ENCODE peak calls at places on chromosomes 1 and 21, in eight cellular contexts. I, N, Z, R, O, Q, A and Y are unnamed samples.

GRCh38 chr1:83508485-83509151 is 490.3 kb downstream of the TTLL7 start:
- DNase-seq in A (no peak), N (no peak), O (peak), Q (no peak), Z (no peak), I (no peak), R (peak), Y (no peak)

GRCh38 chr1:1943834-1944570 is 24.9 kb upstream of the TMEM52 start:
- DNase-seq in A (no peak), Q (peak), I (peak), R (peak), Z (peak), N (peak), O (peak), Y (peak)

GRCh38 chr1:25810341-25811299 is 9.1 kb upstream of the MTFR1L start:
- DNase-seq in A (peak), Q (no peak), R (peak), O (peak), N (peak), I (peak), Z (peak), Y (peak)

GRCh38 chr21:17196619-17197018 is 316.2 kb upstream of the CXADR start:
- DNase-seq in Q (no peak), O (no peak), I (no peak), A (no peak), Z (no peak), N (no peak), R (no peak), Y (no peak)

GRCh38 chr1:53311104-53311908 is 16.6 kb downstream of the LRP8 start:
- DNase-seq in A (no peak), O (no peak), Z (no peak), R (no peak), N (no peak), I (no peak), Q (no peak), Y (no peak)

GRCh38 chr21:44370027-44370735 is 16.8 kb downstream of the TRPM2 start:
- DNase-seq in I (peak), Q (no peak), Z (peak), R (peak), A (no peak), N (no peak), O (no peak), Y (peak)

GRCh38 chr1:220182081-220182480 is 88.1 kb downstream of the IARS2 start:
- DNase-seq in A (no peak), R (peak), Q (no peak), I (no peak), Z (no peak), N (no peak), O (no peak), Y (no peak)

GRCh38 chr1:40620150-40620549 is 45.3 kb downstream of the RIMS3 start:
- DNase-seq in Q (no peak), O (no peak), N (no peak), Z (no peak), I (no peak), R (no peak), A (no peak), Y (no peak)

GRCh38 chr21:15521644-15522001 is 208.2 kb upstream of the USP25 start:
- DNase-seq in Q (no peak), I (no peak), R (no peak), O (no peak), A (no peak), N (no peak), Z (no peak), Y (peak)

GRCh38 chr1:201405484-201405831 is 6.3 kb upstream of the LAD1 start:
- DNase-seq in A (no peak), Z (peak), Q (no peak), N (no peak), I (no peak), O (no peak), R (no peak), Y (no peak)

GRCh38 chr1:32178380-32179192 is 889 bp upstream of the TXLNA start:
- DNase-seq in I (no peak), A (no peak), Z (no peak), R (no peak), N (no peak), Q (no peak), O (no peak), Y (no peak)

GRCh38 chr21:29296452-29296851 is 2.3 kb upstream of the BACH1 start:
- DNase-seq in Z (no peak), O (no peak), N (no peak), A (no peak), R (no peak), Q (no peak), I (no peak), Y (no peak)

GRCh38 chr1:3021801-3022401 is 634 bp downstream of the ACTRT2 start:
- DNase-seq in Q (no peak), Z (peak), A (no peak), I (no peak), O (no peak), N (no peak), R (no peak), Y (no peak)

GRCh38 chr1:26733982-26734381 is 38.2 kb downstream of the ARID1A start:
- DNase-seq in Z (no peak), I (no peak), Q (no peak), R (peak), O (peak), A (no peak), N (no peak), Y (peak)

GRCh38 chr1:3596663-3597598 is 14.4 kb downstream of the MEGF6 start:
- DNase-seq in Q (no peak), R (no peak), O (no peak), Z (no peak), I (no peak), N (no peak), A (no peak), Y (no peak)

GRCh38 chr1:172821609-172822274 is 162.8 kb downstream of the FASLG start:
- DNase-seq in Q (no peak), O (no peak), A (no peak), I (no peak), R (peak), Z (no peak), N (no peak), Y (peak)

GRCh38 chr1:32241011-32241763 is 5.8 kb upstream of the FAM167B start:
- DNase-seq in I (peak), R (peak), O (peak), A (peak), N (peak), Q (no peak), Z (peak), Y (no peak)

GRCh38 chr1:39047374-39048229 is 21.5 kb downstream of the NDUFS5 start:
- DNase-seq in O (no peak), A (no peak), Z (no peak), I (peak), Q (no peak), N (peak), R (peak), Y (peak)

GRCh38 chr1:156160744-156161181 is 7.4 kb downstream of the SEMA4A start:
- DNase-seq in R (peak), N (peak), O (peak), Q (no peak), I (peak), A (peak), Z (peak), Y (peak)

GRCh38 chr1:22665752-22666151 is 12.7 kb downstream of the C1QB start:
- DNase-seq in Z (no peak), A (no peak), R (peak), I (no peak), Q (peak), O (peak), N (no peak), Y (peak)

GRCh38 chr1:160032165-160032827 is 506 bp upstream of the PIGM start:
- DNase-seq in Q (no peak), A (no peak), R (no peak), O (peak), I (no peak), Z (no peak), N (no peak), Y (peak)

GRCh38 chr1:224524679-224525078 is 90.1 kb upstream of the WDR26 start:
- DNase-seq in I (no peak), N (no peak), A (no peak), Z (no peak), O (no peak), Q (no peak), R (peak), Y (peak)

GRCh38 chr1:224520808-224521207 is 86.2 kb upstream of the WDR26 start:
- DNase-seq in Q (no peak), A (no peak), O (no peak), N (no peak), I (no peak), Z (no peak), R (no peak), Y (no peak)

GRCh38 chr1:224523676-224524075 is 89.1 kb upstream of the WDR26 start:
- DNase-seq in O (no peak), Q (no peak), I (no peak), Z (no peak), A (no peak), R (no peak), N (no peak), Y (no peak)

GRCh38 chr1:224519874-224520273 is 85.3 kb upstream of the WDR26 start:
- DNase-seq in Q (no peak), O (no peak), N (no peak), I (no peak), A (no peak), R (no peak), Z (no peak), Y (no peak)

GRCh38 chr1:224521904-224522734 is 87.5 kb upstream of the WDR26 start:
- DNase-seq in A (no peak), Z (no peak), N (no peak), I (no peak), O (no peak), Q (no peak), R (no peak), Y (peak)
- TF ChIP-seq CTCF in A (no peak), Z (no peak), N (no peak), I (no peak), O (no peak), Q (peak), R (peak), Y (peak)

GRCh38 chr1:10980094-10980577 is 32.3 kb upstream of the TARDBP start:
- DNase-seq in R (peak), Q (no peak), Z (peak), I (peak), O (no peak), A (peak), N (peak), Y (peak)
- TF ChIP-seq CTCF in R (peak), Q (peak), Z (peak), I (no peak), O (no peak), A (no peak), N (no peak), Y (peak)

GRCh38 chr1:224090116-224090515 is 23.8 kb upstream of the FBXO28 start:
- DNase-seq in Z (no peak), I (no peak), R (peak), A (no peak), Q (no peak), O (no peak), N (no peak), Y (no peak)
- TF ChIP-seq CTCF in Z (no peak), I (no peak), R (no peak), A (no peak), Q (no peak), O (no peak), N (no peak), Y (no peak)

DNA sequence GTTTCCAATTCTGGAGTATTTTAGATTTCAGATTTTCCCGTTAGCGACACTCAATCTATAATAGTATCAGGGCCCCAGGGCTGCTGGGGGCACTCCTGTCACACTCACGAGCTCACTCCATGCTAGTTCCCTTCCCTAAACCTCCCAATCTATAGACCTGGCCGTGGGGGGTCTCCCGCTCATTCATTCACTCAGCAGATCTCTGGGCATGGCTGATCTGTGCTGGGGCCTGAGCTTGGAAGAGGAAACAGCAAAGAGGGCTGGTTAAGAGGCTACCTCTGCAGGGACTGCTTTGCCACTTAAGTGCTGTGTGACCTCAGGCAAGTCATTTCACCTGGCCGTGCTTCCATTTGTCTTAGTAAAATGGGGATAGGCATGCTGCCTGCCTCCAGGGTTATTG is 46.8 kb upstream of the LAPTM5 start:
- DNase-seq in Q (no peak), Z (peak), N (no peak), R (no peak), O (no peak), A (no peak), I (no peak), Y (no peak)
- TF ChIP-seq CTCF in Q (no peak), Z (no peak), N (no peak), R (no peak), O (no peak), A (no peak), I (no peak), Y (no peak)

GRCh38 chr1:20785907-20786309 is 1.2 kb downstream of the HP1BP3 start:
- DNase-seq in A (no peak), Z (no peak), R (no peak), I (no peak), N (no peak), O (no peak), Q (no peak), Y (no peak)

GRCh38 chr1:20787775-20788488 is 825 bp upstream of the HP1BP3 start:
- DNase-seq in I (no peak), Q (no peak), A (no peak), O (peak), Z (no peak), R (peak), N (no peak), Y (peak)

GRCh38 chr1:20788489-20788795 is 1.3 kb upstream of the HP1BP3 start:
- DNase-seq in N (no peak), O (no peak), Z (no peak), Q (no peak), A (no peak), R (no peak), I (no peak), Y (no peak)

GRCh38 chr1:20787100-20787774 is at the start of gene HP1BP3:
- DNase-seq in Z (peak), Q (no peak), N (peak), I (peak), A (peak), R (peak), O (peak), Y (peak)

DNA sequence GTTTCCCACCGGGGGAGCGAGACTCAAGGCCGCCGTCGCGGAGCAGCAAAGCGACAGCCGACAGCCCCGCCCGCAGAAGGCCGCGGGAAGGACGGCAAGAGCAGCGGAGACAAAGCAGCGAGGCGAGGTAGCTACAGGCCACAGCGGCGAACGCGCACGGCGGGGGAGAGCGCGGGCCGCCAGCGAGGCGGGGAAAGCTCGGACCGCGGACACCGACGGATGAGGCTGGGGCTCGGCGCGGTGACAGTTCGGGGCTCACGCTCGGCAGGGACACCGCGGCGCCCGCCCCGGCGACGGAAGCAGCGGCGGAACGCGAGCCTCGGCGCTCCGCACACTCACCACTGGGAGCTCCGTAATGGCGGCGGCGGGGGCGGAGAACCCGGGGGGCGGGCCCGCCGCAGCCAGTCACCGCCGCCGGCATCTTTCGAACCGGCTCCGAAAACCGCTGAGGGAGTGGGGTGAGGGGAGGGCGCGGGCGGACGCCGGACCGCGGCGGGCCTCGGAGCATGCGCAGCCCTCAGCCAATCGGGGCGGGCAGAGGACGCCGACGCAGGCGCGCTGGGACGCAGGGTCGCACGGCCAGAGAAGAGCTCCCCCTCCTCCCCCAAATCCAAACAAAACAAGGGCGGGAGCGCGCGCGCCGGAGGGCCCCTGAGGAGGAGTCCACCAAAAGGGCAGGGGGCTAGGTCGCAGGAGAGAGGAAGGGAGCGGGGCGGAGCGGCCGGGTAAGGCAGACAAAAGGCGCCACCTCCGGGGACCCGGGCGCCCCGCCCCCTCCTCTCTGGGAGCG is 602 bp downstream of the HP1BP3 start:
- DNase-seq in Q (peak), R (peak), O (peak), A (peak), I (peak), N (peak), Z (peak), Y (peak)
- TF ChIP-seq CTCF in Q (no peak), R (no peak), O (no peak), A (no peak), I (no peak), N (no peak), Z (no peak), Y (no peak)